ENCODE peak calls at places on chromosome 3, in seven cellular contexts. E is H7; I is stimulated activated CD4-positive, alpha-beta T cell treated with anti-CD3 and anti-CD28 coated beads, Interleukin-1b, Interleukin-23, amount 100 ng/mL, for 48 hours; U is T1000; M is HTR-8/SVneo; G is EL; T is fibroblast of pulmonary artery. Z is an unnamed sample.

GRCh38 chr3:179624471-179624870 is 19.9 kb downstream of the NDUFB5 start:
- DNase-seq in E (no peak), I (no peak), U (no peak), M (no peak), G (peak), T (no peak), Z (no peak)

GRCh38 chr3:184711366-184712247 is at the start of gene MAGEF1:
- DNase-seq in E (peak), I (peak), U (peak), M (peak), G (peak), T (peak), Z (no peak)

GRCh38 chr3:46372492-46373359 is 2.0 kb downstream of the CCR5 start:
- DNase-seq in E (no peak), I (no peak), U (no peak), M (peak), G (peak), T (peak), Z (no peak)

GRCh38 chr3:94573337-94573736 is 510.5 kb downstream of the NSUN3 start:
- DNase-seq in E (no peak), I (no peak), U (no peak), M (no peak), G (no peak), T (no peak), Z (no peak)

GRCh38 chr3:183579967-183580720 is 24.6 kb upstream of the KLHL6 start:
- DNase-seq in E (no peak), I (no peak), U (no peak), M (no peak), G (peak), T (peak), Z (no peak)

GRCh38 chr3:111616417-111617105 is 21.4 kb upstream of the ZBED2 start:
- DNase-seq in E (no peak), I (peak), U (no peak), M (no peak), G (no peak), T (no peak), Z (no peak)

GRCh38 chr3:175664911-175665310 is 805.8 kb downstream of the NAALADL2 start:
- DNase-seq in E (no peak), I (no peak), U (no peak), M (no peak), G (no peak), T (no peak), Z (no peak)

GRCh38 chr3:171901615-171902312 is 58.6 kb downstream of the TMEM212 start:
- DNase-seq in E (no peak), I (no peak), U (no peak), M (no peak), G (peak), T (no peak), Z (no peak)